ENCODE peak calls at places on chromosomes 1 and 21, in eight cellular contexts. X is fibroblast of gingiva; Z is activated naive CD4-positive, alpha-beta T cell; K is fibroblast of the aortic adventitia; W is activated T-cell treated with anti-CD3 and anti-CD28 coated beads for 24 hours; T is thoracic aorta; D is Caki2; U is NCI-H1694. F is an unnamed sample.

GRCh38 chr1:235911876-235912275 is 45.2 kb upstream of the LYST start:
- DNase-seq in W (no peak), Z (no peak), X (no peak), K (no peak), T (no peak), U (no peak), D (no peak), F (no peak)

GRCh38 chr1:180906511-180906910 is 6.2 kb upstream of the KIAA1614 start:
- DNase-seq in X (no peak), K (no peak), U (no peak), D (no peak), T (no peak), Z (no peak), W (no peak), F (no peak)

GRCh38 chr1:226710501-226710900 is 28.6 kb downstream of the ITPKB start:
- DNase-seq in X (no peak), W (no peak), Z (no peak), K (no peak), T (no peak), D (no peak), U (no peak), F (no peak)

GRCh38 chr1:113219377-113219776 is 146.4 kb downstream of the LRIG2 start:
- DNase-seq in K (no peak), X (no peak), Z (no peak), U (no peak), D (no peak), W (no peak), T (no peak), F (no peak)

GRCh38 chr1:221742555-221743415 is 896 bp upstream of the DUSP10 start:
- DNase-seq in X (peak; percentile 90), U (peak; percentile 22), Z (peak; percentile 49), W (peak; percentile 69), T (peak; percentile 43), K (peak; percentile 61), D (peak; percentile 85), F (peak; percentile 79)

GRCh38 chr1:245663841-245664240 is 509.1 kb downstream of the KIF26B start:
- DNase-seq in T (no peak), K (no peak), D (no peak), W (no peak), Z (no peak), U (no peak), X (no peak), F (no peak)

GRCh38 chr1:10745886-10746455 is 50.5 kb downstream of the CASZ1 start:
- DNase-seq in Z (no peak), X (no peak), U (no peak), T (no peak), W (no peak), D (no peak), K (no peak), F (no peak)

GRCh38 chr1:221921936-221922335 is 180.0 kb upstream of the DUSP10 start:
- DNase-seq in T (no peak), K (no peak), Z (no peak), D (no peak), W (no peak), U (no peak), X (no peak), F (no peak)

GRCh38 chr1:200673952-200674823 is 4.5 kb upstream of the DDX59 start:
- DNase-seq in U (no peak), T (no peak), X (no peak), Z (no peak), W (no peak), D (no peak), K (no peak), F (no peak)

GRCh38 chr21:34794686-34795085 is 125.9 kb downstream of the CLIC6 start:
- DNase-seq in X (no peak), T (no peak), W (no peak), K (no peak), D (no peak), Z (no peak), U (no peak), F (no peak)

GRCh38 chr1:244779410-244779809 is 56.0 kb upstream of the COX20 start:
- DNase-seq in Z (no peak), U (no peak), D (no peak), T (no peak), W (no peak), X (no peak), K (no peak), F (no peak)

GRCh38 chr21:34989337-34990151 is 59.6 kb downstream of the RUNX1 start:
- DNase-seq in X (peak; percentile 18), Z (peak; percentile 2), D (no peak), T (no peak), W (peak; percentile 59), K (peak; percentile 56), U (no peak), F (no peak)

GRCh38 chr1:53572061-53572801 is 113.0 kb downstream of the DMRTB1 start:
- DNase-seq in X (peak; percentile 80), K (peak; percentile 25), W (no peak), U (peak; percentile 95), D (peak; percentile 61), Z (no peak), T (no peak), F (no peak)

GRCh38 chr1:219847215-219847855 is 81.0 kb downstream of the SLC30A10 start:
- DNase-seq in X (no peak), T (no peak), W (no peak), Z (no peak), U (no peak), D (peak; percentile 55), K (peak; percentile 14), F (no peak)

GRCh38 chr1:168923521-168924136 is 182.9 kb upstream of the ATP1B1 start:
- DNase-seq in D (no peak), T (no peak), Z (no peak), W (no peak), U (no peak), K (no peak), X (no peak), F (no peak)

GRCh38 chr1:109759513-109760334 is 4.0 kb downstream of the EPS8L3 start:
- DNase-seq in W (no peak), Z (no peak), K (no peak), X (no peak), T (no peak), U (no peak), D (no peak), F (no peak)

GRCh38 chr1:199855580-199855979 is 171.9 kb upstream of the NR5A2 start:
- DNase-seq in W (no peak), Z (no peak), X (no peak), K (peak; percentile 56), D (peak; percentile 8), T (no peak), U (no peak), F (peak; percentile 10)

GRCh38 chr1:20634065-20634593 is 871 bp downstream of the PINK1 start:
- DNase-seq in K (no peak), Z (no peak), D (peak; percentile 42), X (no peak), W (no peak), T (no peak), U (no peak), F (no peak)

GRCh38 chr1:154863702-154864174 is 6.3 kb downstream of the KCNN3 start:
- DNase-seq in K (no peak), U (peak; percentile 85), W (no peak), T (no peak), Z (no peak), X (no peak), D (no peak), F (no peak)

GRCh38 chr1:187991944-187992343 is 1163.2 kb downstream of the PLA2G4A start:
- DNase-seq in K (no peak), W (no peak), D (no peak), X (no peak), U (no peak), Z (no peak), T (no peak), F (no peak)

GRCh38 chr1:53122194-53122846 is 20.1 kb downstream of the SLC1A7 start:
- DNase-seq in T (no peak), U (no peak), K (peak; percentile 88), W (no peak), Z (no peak), D (no peak), X (no peak), F (no peak)

GRCh38 chr1:44267438-44267837 is 54.2 kb downstream of the DMAP1 start:
- DNase-seq in D (no peak), W (no peak), K (no peak), T (no peak), X (no peak), U (peak; percentile 28), Z (no peak), F (no peak)